ENCODE peak calls at places on chromosome 20, in five cellular contexts. R is A549, X is K562, H is HepG2, T is GM12878. G is an unnamed sample.

GRCh38 chr20:43972051-43972450 is 57.4 kb downstream of the TOX2 start:
- DNase-seq in R (no peak), X (no peak), H (no peak), T (no peak), G (no peak)

GRCh38 chr20:1860446-1860845 is 34.8 kb upstream of the SIRPA start:
- DNase-seq in R (no peak), X (no peak), H (no peak), T (no peak), G (no peak)

GRCh38 chr20:2122921-2123320 is 21.3 kb downstream of the STK35 start:
- DNase-seq in R (no peak), X (no peak), H (no peak), T (no peak), G (no peak)

GRCh38 chr20:2654831-2655230 is 2.4 kb downstream of the NOP56 start:
- DNase-seq in R (no peak), X (no peak), H (no peak), T (no peak), G (no peak)

GRCh38 chr20:15949391-15949790 is 623.9 kb downstream of the KIF16B start:
- DNase-seq in R (no peak), X (no peak), H (no peak), T (no peak), G (no peak)

GRCh38 chr20:37453836-37454235 is 67.2 kb upstream of the NNAT start:
- DNase-seq in R (no peak), X (no peak), H (no peak), T (no peak), G (no peak)

GRCh38 chr20:56259948-56260347 is 11.4 kb downstream of the MC3R start:
- DNase-seq in R (no peak), X (no peak), H (no peak), T (no peak), G (no peak)

GRCh38 chr20:6051505-6051904 is 2.4 kb downstream of the LRRN4 start:
- DNase-seq in R (no peak), X (no peak), H (peak), T (no peak), G (no peak)

DNA sequence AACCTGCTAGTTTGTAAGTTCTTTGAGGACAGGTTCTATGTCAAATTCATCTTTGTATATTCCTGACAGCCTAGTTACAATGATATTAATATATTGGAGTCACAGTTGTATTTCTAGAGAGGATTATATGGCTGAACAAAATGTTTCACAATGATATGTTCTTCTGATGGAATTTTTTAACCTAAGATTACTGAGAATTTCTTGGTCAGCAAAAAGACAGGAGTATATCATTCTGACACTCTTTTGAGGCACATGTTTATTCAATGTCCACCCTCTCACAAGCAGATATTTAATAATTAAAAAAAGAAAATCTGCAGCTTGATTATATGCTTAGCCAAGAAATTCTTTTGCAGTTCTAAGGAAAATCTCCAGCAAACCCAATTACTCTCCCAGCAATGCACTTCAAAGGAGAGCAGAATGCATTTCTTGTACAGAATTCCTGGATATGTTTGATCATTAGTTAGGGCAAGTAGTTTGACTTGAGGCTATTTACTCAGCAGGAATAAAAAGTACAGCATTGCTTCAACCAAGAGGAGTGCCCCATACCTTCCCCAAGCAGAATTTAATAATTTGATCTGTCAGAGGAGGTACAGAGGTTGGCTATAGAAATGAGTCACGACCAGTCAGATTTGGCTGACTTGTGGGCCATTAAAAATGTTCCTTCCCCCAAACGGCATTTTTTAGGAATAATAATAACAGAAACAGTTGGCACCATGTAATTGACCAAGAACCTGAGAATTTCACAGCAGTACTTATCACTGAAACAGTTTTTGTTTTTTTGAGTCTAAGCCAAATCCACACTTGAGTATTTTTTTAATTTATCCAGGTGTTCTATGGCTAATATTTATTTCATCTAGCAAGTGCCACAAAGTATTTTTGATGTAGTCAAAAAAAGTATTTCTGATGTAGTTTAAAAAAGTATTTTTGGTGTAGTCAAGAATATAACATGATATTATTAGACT is 508.1 kb upstream of the FLRT3 start:
- DNase-seq in R (peak), X (no peak), H (no peak), T (no peak), G (no peak)
- TF ChIP-seq ESRRA in R (no peak), X (no peak), H (no peak), T (no peak), G (no peak)

GRCh38 chr20:46883847-46884246 is 10.8 kb upstream of the EYA2 start:
- DNase-seq in R (no peak), X (no peak), H (no peak), T (no peak), G (no peak)

GRCh38 chr20:46875059-46875458 is 19.6 kb upstream of the EYA2 start:
- DNase-seq in R (no peak), X (no peak), H (no peak), T (no peak), G (no peak)

GRCh38 chr20:46879386-46879785 is 15.3 kb upstream of the EYA2 start:
- DNase-seq in R (no peak), X (no peak), H (no peak), T (no peak), G (no peak)
- TF ChIP-seq ESRRA in R (no peak), X (no peak), H (no peak), T (no peak), G (no peak)

GRCh38 chr20:8385247-8385646 is 253.2 kb downstream of the PLCB1 start:
- DNase-seq in R (no peak), X (no peak), H (no peak), T (no peak), G (peak)
- TF ChIP-seq ESRRA in R (no peak), X (no peak), H (no peak), T (no peak), G (no peak)

GRCh38 chr20:59086923-59087322 is 44.3 kb upstream of the PRELID3B start:
- DNase-seq in R (no peak), X (no peak), H (no peak), T (no peak), G (no peak)

GRCh38 chr20:59084041-59084841 is 41.7 kb upstream of the PRELID3B start:
- DNase-seq in R (no peak), X (no peak), H (no peak), T (no peak), G (no peak)

GRCh38 chr20:59082077-59082740 is 39.6 kb upstream of the PRELID3B start:
- DNase-seq in R (no peak), X (peak), H (peak), T (no peak), G (no peak)

GRCh38 chr20:59082981-59083380 is 40.4 kb upstream of the PRELID3B start:
- DNase-seq in R (no peak), X (no peak), H (no peak), T (no peak), G (no peak)

DNA sequence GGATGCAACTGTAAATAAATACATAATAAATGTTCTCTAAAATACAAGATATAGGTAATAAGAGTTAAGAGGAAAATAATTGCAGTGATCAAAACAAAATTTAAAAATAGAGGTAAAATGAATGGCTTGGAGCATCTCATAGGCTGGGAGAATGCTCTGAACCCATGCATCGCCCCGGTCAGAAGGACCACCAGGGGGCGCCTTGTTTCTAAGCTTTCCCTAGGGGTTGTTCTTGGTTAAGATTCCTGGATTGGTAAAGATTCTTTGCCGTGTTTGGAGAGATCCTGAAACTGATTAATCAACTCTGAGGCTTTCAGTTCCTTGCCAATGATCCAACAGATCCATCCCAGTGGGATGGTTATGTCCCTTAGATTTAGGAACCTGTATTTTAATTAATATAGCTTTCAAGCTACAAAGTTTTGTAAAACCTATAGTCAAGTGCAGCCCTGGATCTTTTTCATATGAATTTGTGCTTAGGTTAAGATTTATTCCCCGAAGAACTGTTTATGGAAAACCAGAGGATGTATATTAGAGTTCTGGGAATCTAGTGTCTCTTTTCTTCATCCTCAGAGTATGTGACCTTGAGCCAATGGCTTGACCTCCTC is 45.3 kb upstream of the PRELID3B start:
- DNase-seq in R (peak), X (peak), H (peak), T (no peak), G (peak)
- TF ChIP-seq ESRRA in R (no peak), X (no peak), H (no peak), T (no peak), G (no peak)

GRCh38 chr20:62651285-62652021 is 9.2 kb downstream of the SLCO4A1 start:
- DNase-seq in R (no peak), X (no peak), H (no peak), T (peak), G (no peak)
- TF ChIP-seq ESRRA in R (no peak), X (no peak), H (no peak), T (no peak), G (no peak)

DNA sequence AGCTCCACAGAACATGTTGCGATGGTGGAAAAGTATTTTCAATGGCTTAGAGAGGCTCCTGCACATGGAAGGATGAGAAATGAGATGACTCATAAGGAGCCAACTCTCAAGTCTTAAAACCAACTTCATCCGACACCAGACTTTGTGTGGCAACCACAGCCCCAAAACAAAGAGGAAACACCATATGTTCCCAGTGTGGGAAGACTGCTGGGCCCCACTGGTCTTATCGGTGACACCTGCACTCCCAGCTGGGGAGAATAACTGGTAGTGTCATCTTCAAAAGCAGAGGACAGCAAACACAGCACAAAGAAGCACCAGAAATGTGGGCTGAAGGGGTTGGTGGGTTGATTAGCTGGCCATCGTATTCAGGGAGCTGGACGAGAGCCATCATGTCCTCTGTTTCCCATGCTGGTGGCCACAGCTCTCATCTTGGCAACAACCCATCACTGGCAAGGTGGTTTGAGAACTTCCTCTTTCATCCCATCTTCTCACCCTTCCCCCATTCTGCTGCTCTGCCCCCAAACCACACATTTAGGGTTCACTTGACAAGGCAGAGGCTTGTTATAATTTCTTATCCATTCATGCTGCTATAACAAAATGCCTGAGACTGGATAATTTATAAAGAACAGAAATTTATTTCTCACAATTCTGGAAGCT is 46.0 kb upstream of the TASP1 start:
- DNase-seq in R (no peak), X (no peak), H (no peak), T (peak), G (no peak)
- TF ChIP-seq ESRRA in R (no peak), X (no peak), H (no peak), T (no peak), G (no peak)

GRCh38 chr20:10178727-10179313 is 39.8 kb upstream of the SNAP25 start:
- DNase-seq in R (no peak), X (no peak), H (no peak), T (no peak), G (no peak)
- TF ChIP-seq ESRRA in R (no peak), X (no peak), H (no peak), T (no peak), G (no peak)

GRCh38 chr20:21513881-21514540 is at the start of gene NKX2-2:
- DNase-seq in R (no peak), X (no peak), H (no peak), T (no peak), G (peak)
- TF ChIP-seq ESRRA in R (no peak), X (no peak), H (no peak), T (no peak), G (no peak)

GRCh38 chr20:297925-298754 is 770 bp downstream of the ZCCHC3 start:
- DNase-seq in R (peak), X (peak), H (peak), T (no peak), G (peak)
- TF ChIP-seq ESRRA in R (no peak), X (no peak), H (peak), T (no peak), G (no peak)

G was measured in WTC11.